ENCODE peak calls at places on chromosomes 11 and 22, in ten cellular contexts. S, C, U, F, R, J, D, Y, Z and K are unnamed samples.

GRCh38 chr11:91156041-91156440 is 933.2 kb upstream of the CHORDC1 start:
- DNase-seq in S (no peak), C (no peak), U (no peak), F (no peak), R (no peak), J (no peak), D (no peak), Y (no peak), Z (no peak), K (no peak)

GRCh38 chr11:128603003-128603715 is 15.8 kb upstream of the ETS1 start:
- DNase-seq in S (no peak), C (no peak), U (no peak), F (no peak), R (no peak), J (no peak), D (no peak), Y (no peak), Z (no peak), K (no peak)

GRCh38 chr22:48070760-48071159 is 1308.3 kb downstream of the TBC1D22A start:
- DNase-seq in S (no peak), C (no peak), U (no peak), F (no peak), R (no peak), J (no peak), D (no peak), Y (peak; percentile 22), Z (no peak), K (no peak)

GRCh38 chr11:134086376-134086775 is 17.5 kb downstream of the JAM3 start:
- DNase-seq in S (no peak), C (no peak), U (no peak), F (no peak), R (no peak), J (no peak), D (no peak), Y (no peak), Z (no peak), K (no peak)

GRCh38 chr22:39898997-39899396 is 1.9 kb upstream of the GRAP2 start:
- DNase-seq in S (no peak), C (no peak), U (no peak), F (no peak), R (no peak), J (no peak), D (no peak), Y (no peak), Z (no peak), K (no peak)

GRCh38 chr11:43833657-43834073 is 47.0 kb upstream of the ALKBH3 start:
- DNase-seq in S (no peak), C (no peak), U (no peak), F (peak; percentile 92), R (peak; percentile 75), J (no peak), D (no peak), Y (no peak), Z (no peak), K (no peak)

GRCh38 chr22:49369726-49370717 is 457.7 kb downstream of the BRD1 start:
- DNase-seq in S (no peak), C (no peak), U (no peak), F (no peak), R (no peak), J (no peak), D (no peak), Y (no peak), Z (no peak), K (peak; percentile 66)

GRCh38 chr11:106668147-106668546 is 350.1 kb downstream of the GUCY1A2 start:
- DNase-seq in S (no peak), C (no peak), U (no peak), F (peak; percentile 13), R (peak; percentile 56), J (no peak), D (no peak), Y (no peak), Z (no peak), K (no peak)

GRCh38 chr11:19951558-19952083 is 208.7 kb downstream of the DBX1 start:
- DNase-seq in S (no peak), C (no peak), U (no peak), F (peak; percentile 80), R (peak; percentile 66), J (no peak), D (no peak), Y (peak; percentile 86), Z (no peak), K (no peak)

GRCh38 chr11:9814108-9814507 is 150.2 kb downstream of the SWAP70 start:
- DNase-seq in S (no peak), C (no peak), U (no peak), F (no peak), R (no peak), J (no peak), D (no peak), Y (no peak), Z (no peak), K (no peak)

GRCh38 chr11:18243783-18244362 is 4.6 kb downstream of the SAA2 start:
- DNase-seq in S (no peak), C (peak; percentile 35), U (peak; percentile 21), F (peak; percentile 63), R (peak; percentile 85), J (peak; percentile 52), D (peak; percentile 57), Y (peak; percentile 88), Z (no peak), K (no peak)

GRCh38 chr11:64976651-64977050 is 4.7 kb upstream of the MAJIN start:
- DNase-seq in S (no peak), C (no peak), U (no peak), F (no peak), R (no peak), J (no peak), D (no peak), Y (no peak), Z (no peak), K (no peak)

GRCh38 chr22:19631899-19632670 is 82.2 kb upstream of the SEPTIN5 start:
- DNase-seq in S (no peak), C (no peak), U (no peak), F (peak; percentile 36), R (peak; percentile 56), J (peak; percentile 84), D (no peak), Y (peak; percentile 85), Z (no peak), K (peak; percentile 48)

GRCh38 chr11:74050465-74050864 is 41.6 kb upstream of the UCP3 start:
- DNase-seq in S (no peak), C (no peak), U (no peak), F (no peak), R (no peak), J (no peak), D (no peak), Y (no peak), Z (no peak), K (no peak)

GRCh38 chr22:46378499-46379300 is 43.2 kb downstream of the TRMU start:
- DNase-seq in S (no peak), C (no peak), U (no peak), F (no peak), R (no peak), J (no peak), D (peak; percentile 18), Y (no peak), Z (no peak), K (peak; percentile 78)

GRCh38 chr11:14015711-14016110 is 53.2 kb downstream of the SPON1 start:
- DNase-seq in S (no peak), C (no peak), U (no peak), F (peak; percentile 47), R (peak; percentile 37), J (no peak), D (no peak), Y (peak; percentile 25), Z (peak; percentile 4), K (no peak)

GRCh38 chr11:103959279-103959930 is 77.0 kb upstream of the DDI1 start:
- DNase-seq in S (no peak), C (no peak), U (no peak), F (peak; percentile 42), R (peak; percentile 52), J (no peak), D (no peak), Y (no peak), Z (peak; percentile 18), K (no peak)

GRCh38 chr22:48096846-48097665 is 1334.6 kb downstream of the TBC1D22A start:
- DNase-seq in S (no peak), C (no peak), U (no peak), F (no peak), R (no peak), J (no peak), D (no peak), Y (no peak), Z (no peak), K (no peak)